ENCODE peak calls at places on chromosomes 11 and 22, in seven cellular contexts. C is stomach, R is uterus, B is K562, W is transverse colon, X is IMR-90, O is vagina. S is an unnamed sample.

GRCh38 chr11:69674267-69674885 is 777 bp downstream of the LTO1 start:
- DNase-seq in C (peak), R (no peak), B (peak), W (no peak), X (peak), O (no peak), S (peak)

GRCh38 chr11:94876645-94877445 is 96.5 kb downstream of the CWC15 start:
- DNase-seq in C (no peak), R (peak), B (peak), W (peak), X (peak), O (peak), S (peak)

GRCh38 chr11:86115542-86116385 is 46.9 kb upstream of the PICALM start:
- DNase-seq in C (no peak), R (no peak), B (no peak), W (no peak), X (peak), O (no peak), S (no peak)

GRCh38 chr11:102234779-102235439 is 82.4 kb upstream of the BIRC3 start:
- DNase-seq in C (no peak), R (no peak), B (no peak), W (no peak), X (no peak), O (no peak), S (no peak)

GRCh38 chr11:2693851-2694261 is 5.9 kb downstream of the KCNQ1OT1 start:
- DNase-seq in C (no peak), R (peak), B (no peak), W (no peak), X (no peak), O (no peak), S (no peak)

GRCh38 chr22:21038405-21038804 is 6.0 kb upstream of the SLC7A4 start:
- DNase-seq in C (no peak), R (no peak), B (no peak), W (no peak), X (peak), O (no peak), S (no peak)

GRCh38 chr11:57210731-57211335 is 26.2 kb downstream of the APLNR start:
- DNase-seq in C (no peak), R (peak), B (no peak), W (no peak), X (no peak), O (no peak), S (no peak)

GRCh38 chr11:120208012-120208441 is 2.8 kb upstream of the OAF start:
- DNase-seq in C (no peak), R (no peak), B (no peak), W (no peak), X (no peak), O (no peak), S (no peak)

GRCh38 chr22:35039625-35040024 is 26.3 kb upstream of the ISX start:
- DNase-seq in C (no peak), R (peak), B (no peak), W (no peak), X (no peak), O (no peak), S (no peak)

GRCh38 chr11:83572521-83572920 is 286.4 kb upstream of the CCDC90B start:
- DNase-seq in C (no peak), R (no peak), B (no peak), W (no peak), X (no peak), O (no peak), S (no peak)

GRCh38 chr11:12581923-12582322 is 92.3 kb upstream of the TEAD1 start:
- DNase-seq in C (no peak), R (no peak), B (peak), W (no peak), X (peak), O (no peak), S (peak)

GRCh38 chr11:91859666-91860065 is 365.0 kb upstream of the FAT3 start:
- DNase-seq in C (no peak), R (no peak), B (no peak), W (no peak), X (no peak), O (no peak), S (no peak)

GRCh38 chr11:77435972-77436371 is 37.9 kb downstream of the PAK1 start:
- DNase-seq in C (no peak), R (no peak), B (no peak), W (no peak), X (no peak), O (no peak), S (no peak)

GRCh38 chr11:43963221-43963620 is 20.8 kb downstream of the C11orf96 start:
- DNase-seq in C (no peak), R (peak), B (no peak), W (no peak), X (no peak), O (peak), S (no peak)

GRCh38 chr11:35050596-35050995 is 88.4 kb upstream of the CD44 start:
- DNase-seq in C (no peak), R (no peak), B (no peak), W (no peak), X (no peak), O (no peak), S (no peak)

GRCh38 chr11:110287537-110287936 is 8.9 kb downstream of the RDX start:
- DNase-seq in C (no peak), R (no peak), B (no peak), W (no peak), X (no peak), O (no peak), S (no peak)

GRCh38 chr11:115860246-115860645 is 356.0 kb upstream of the CADM1 start:
- DNase-seq in C (no peak), R (no peak), B (no peak), W (no peak), X (no peak), O (no peak), S (no peak)

GRCh38 chr11:18321622-18321990 is 334 bp downstream of the HPS5 start:
- DNase-seq in C (no peak), R (no peak), B (no peak), W (no peak), X (no peak), O (no peak), S (no peak)

GRCh38 chr22:38412435-38413084 is 42.4 kb downstream of the KCNJ4 start:
- DNase-seq in C (no peak), R (peak), B (peak), W (no peak), X (no peak), O (peak), S (peak)

DNA sequence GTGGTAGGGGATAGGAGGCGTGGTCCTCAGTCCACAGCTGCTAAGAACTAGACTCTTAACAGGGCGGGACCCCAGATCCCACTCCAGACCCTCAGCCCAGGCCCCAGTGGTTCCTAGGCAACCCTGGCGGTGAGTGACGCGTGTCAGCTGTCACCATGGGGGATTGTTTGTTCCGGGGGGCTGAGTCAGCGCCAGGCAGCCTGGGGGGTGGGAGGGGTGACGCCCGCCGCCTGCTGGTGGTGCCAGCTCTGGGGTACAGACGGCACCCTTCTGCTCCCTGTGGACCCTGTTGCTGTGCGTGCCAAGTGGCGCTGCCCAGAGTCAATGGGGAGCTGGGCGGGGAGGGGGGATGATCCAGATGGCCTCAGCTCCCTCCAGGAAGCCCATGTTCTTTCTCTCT is 2.5 kb downstream of the CNIH2 start:
- DNase-seq in C (no peak), R (no peak), B (no peak), W (no peak), X (no peak), O (no peak), S (no peak)
- TF ChIP-seq POLR2A in C (no peak), R (no peak), B (no peak), W (no peak), X (no peak), O (no peak), S (no peak)

GRCh38 chr11:125887373-125888324 is at the start of gene HYLS1:
- DNase-seq in C (peak), R (peak), B (peak), W (peak), X (peak), O (peak), S (peak)
- TF ChIP-seq POLR2A in C (no peak), R (peak), B (peak), W (peak), X (peak), O (no peak), S (peak)

DNA sequence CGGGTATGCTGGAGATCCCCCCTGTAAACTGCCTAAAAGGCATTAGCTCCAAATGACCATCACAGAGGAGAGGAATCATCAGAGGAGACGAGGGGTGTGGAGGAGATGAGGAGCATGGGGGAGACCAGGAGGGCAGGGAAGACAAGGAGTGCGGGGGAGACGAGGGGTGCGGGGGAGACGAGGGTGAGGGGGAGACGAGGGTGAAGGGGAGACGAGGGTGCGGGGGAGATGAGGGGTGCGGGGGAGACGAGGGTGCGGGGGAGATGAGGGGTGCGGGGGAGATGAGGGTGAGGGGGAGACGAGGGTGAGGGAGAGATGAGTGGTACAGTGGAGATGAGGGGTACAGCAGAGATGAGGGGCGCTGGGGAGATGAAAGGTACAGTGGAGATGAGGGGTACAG is 17.5 kb upstream of the GAL start:
- DNase-seq in C (peak), R (peak), B (no peak), W (peak), X (no peak), O (peak), S (no peak)
- TF ChIP-seq POLR2A in C (no peak), R (no peak), B (no peak), W (no peak), X (no peak), O (no peak), S (no peak)

GRCh38 chr22:47131611-47132427 is 369.4 kb downstream of the TBC1D22A start:
- DNase-seq in C (no peak), R (no peak), B (no peak), W (no peak), X (no peak), O (no peak), S (no peak)
- TF ChIP-seq POLR2A in C (no peak), R (no peak), B (no peak), W (no peak), X (no peak), O (no peak), S (no peak)

DNA sequence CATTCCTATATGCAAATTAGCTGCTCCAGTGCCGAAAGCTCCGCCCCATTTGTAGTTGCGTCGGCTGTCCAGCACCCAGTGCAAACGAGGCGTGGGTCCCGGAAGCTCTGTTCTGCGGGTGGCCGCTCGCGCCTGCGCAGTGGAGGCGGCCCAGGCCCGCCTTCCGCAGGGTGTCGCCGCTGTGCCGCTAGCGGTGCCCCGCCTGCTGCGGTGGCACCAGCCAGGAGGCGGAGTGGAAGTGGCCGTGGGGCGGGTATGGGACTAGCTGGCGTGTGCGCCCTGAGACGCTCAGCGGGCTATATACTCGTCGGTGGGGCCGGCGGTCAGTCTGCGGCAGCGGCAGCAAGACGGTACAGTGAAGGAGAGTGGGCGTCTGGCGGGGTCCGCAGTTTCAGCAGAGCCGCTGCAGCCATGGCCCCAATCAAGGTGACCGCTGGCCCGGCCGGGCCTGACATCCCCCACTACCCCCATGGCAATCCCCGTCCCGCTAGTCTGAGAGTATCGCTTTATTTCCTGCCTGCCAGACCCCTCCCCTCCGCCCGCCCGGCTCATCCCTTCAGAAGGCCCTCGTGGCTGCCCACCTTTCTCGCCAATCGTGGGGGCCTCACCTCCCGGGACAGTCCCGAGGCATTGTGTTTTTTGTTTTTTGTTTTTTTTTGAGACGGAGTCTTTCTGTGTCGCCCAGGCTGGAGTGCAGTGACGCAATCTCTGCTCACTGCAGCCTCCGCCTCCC is at the start of gene PRDX5:
- DNase-seq in C (peak), R (peak), B (peak), W (peak), X (peak), O (no peak), S (peak)
- TF ChIP-seq POLR2A in C (no peak), R (peak), B (peak), W (peak), X (peak), O (no peak), S (no peak)

GRCh38 chr11:129750343-129751292 is 65.0 kb upstream of the TMEM45B start:
- DNase-seq in C (peak), R (peak), B (peak), W (peak), X (peak), O (no peak), S (peak)

GRCh38 chr11:129747161-129747560 is 68.5 kb upstream of the TMEM45B start:
- DNase-seq in C (no peak), R (no peak), B (no peak), W (no peak), X (no peak), O (no peak), S (no peak)

GRCh38 chr11:129743029-129743846 is 72.4 kb upstream of the TMEM45B start:
- DNase-seq in C (peak), R (no peak), B (no peak), W (no peak), X (no peak), O (no peak), S (no peak)

GRCh38 chr11:129749141-129749540 is 66.5 kb upstream of the TMEM45B start:
- DNase-seq in C (no peak), R (no peak), B (no peak), W (no peak), X (no peak), O (no peak), S (no peak)
- TF ChIP-seq POLR2A in C (no peak), R (no peak), B (no peak), W (no peak), X (no peak), O (no peak), S (no peak)

GRCh38 chr22:39519681-39520053 is 695 bp upstream of the ATF4 start:
- DNase-seq in C (peak), R (peak), B (peak), W (peak), X (no peak), O (no peak), S (peak)
- TF ChIP-seq POLR2A in C (no peak), R (peak), B (no peak), W (no peak), X (no peak), O (no peak), S (no peak)

GRCh38 chr22:37187552-37187890 is 526 bp downstream of the C1QTNF6 start:
- DNase-seq in C (peak), R (peak), B (no peak), W (peak), X (peak), O (no peak), S (no peak)
- TF ChIP-seq POLR2A in C (no peak), R (no peak), B (no peak), W (peak), X (no peak), O (no peak), S (no peak)

GRCh38 chr11:607020-607780 is 8.6 kb downstream of the IRF7 start:
- DNase-seq in C (no peak), R (no peak), B (no peak), W (no peak), X (no peak), O (no peak), S (no peak)

GRCh38 chr11:608751-609354 is 6.9 kb downstream of the IRF7 start:
- DNase-seq in C (no peak), R (no peak), B (no peak), W (no peak), X (no peak), O (no peak), S (no peak)

GRCh38 chr11:607971-608659 is 7.6 kb downstream of the IRF7 start:
- DNase-seq in C (no peak), R (no peak), B (no peak), W (no peak), X (no peak), O (no peak), S (no peak)

GRCh38 chr11:605286-606129 is 10.2 kb downstream of the IRF7 start:
- DNase-seq in C (no peak), R (no peak), B (no peak), W (no peak), X (no peak), O (no peak), S (no peak)

DNA sequence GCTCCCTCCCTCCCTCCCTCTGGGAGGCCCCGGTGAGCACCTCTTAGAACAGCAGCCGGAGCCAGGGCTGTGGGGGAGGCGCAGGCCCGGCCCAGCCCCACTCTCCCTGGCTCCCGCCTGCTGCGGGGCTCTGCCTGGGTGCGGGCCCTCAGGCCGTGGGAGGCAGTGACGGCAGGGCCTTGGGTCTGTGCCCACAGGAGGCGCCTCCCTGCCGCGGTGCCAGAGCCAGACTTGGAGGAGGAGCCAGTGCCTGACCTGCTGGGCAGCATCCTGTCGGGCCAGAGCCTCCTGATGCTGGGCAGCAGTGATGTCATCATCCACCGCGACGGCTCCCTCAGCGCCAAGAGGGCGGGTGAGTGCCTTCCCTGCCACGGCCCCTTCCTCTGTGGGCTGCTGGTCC is 9.5 kb downstream of the IRF7 start:
- DNase-seq in C (peak), R (peak), B (no peak), W (no peak), X (no peak), O (no peak), S (peak)
- TF ChIP-seq POLR2A in C (no peak), R (no peak), B (no peak), W (no peak), X (no peak), O (no peak), S (no peak)

S was measured in erythroblast.